ENCODE peak calls at places on chromosomes 6 and 20, in seven cellular contexts. H is NCI-H1694; Q is stimulated activated CD8-positive, alpha-beta memory T cell treated with anti-CD3 and anti-CD28 coated beads, Interleukin-7, amount 100 ng/mL, for 4 hours; Y is hippocampal formation; M is nucleus accumbens; V is SW 1271; R is HL-60. S is an unnamed sample.

GRCh38 chr20:5504061-5504739 is 187.4 kb upstream of the PROKR2 start:
- DNase-seq in Y (peak; percentile 49), H (no peak), M (peak; percentile 54), Q (no peak), R (no peak), V (no peak), S (no peak)

GRCh38 chr6:8023638-8024037 is 40.6 kb downstream of the BLOC1S5 start:
- DNase-seq in V (no peak), Y (no peak), R (no peak), H (no peak), Q (no peak), M (no peak), S (no peak)

GRCh38 chr20:57663681-57664451 is 43.6 kb upstream of the ZBP1 start:
- DNase-seq in Q (no peak), H (no peak), M (no peak), Y (no peak), R (no peak), V (no peak), S (no peak)

GRCh38 chr20:47127986-47128385 is 228.5 kb downstream of the ZMYND8 start:
- DNase-seq in M (no peak), R (no peak), H (no peak), V (no peak), Q (no peak), Y (no peak), S (no peak)

GRCh38 chr6:164928041-164928321 is 381.4 kb downstream of the C6orf118 start:
- DNase-seq in H (no peak), R (no peak), V (no peak), Q (no peak), Y (no peak), M (no peak), S (no peak)

GRCh38 chr6:40376113-40376650 is 211.0 kb downstream of the LRFN2 start:
- DNase-seq in V (no peak), H (no peak), Y (no peak), R (no peak), Q (no peak), M (no peak), S (no peak)

GRCh38 chr20:36154696-36155628 is at the start of gene EPB41L1:
- DNase-seq in R (no peak), V (no peak), M (no peak), Q (no peak), Y (peak; percentile 44), H (no peak), S (no peak)

GRCh38 chr20:63079971-63080370 is 73.2 kb upstream of the BHLHE23 start:
- DNase-seq in Y (no peak), Q (no peak), H (no peak), V (no peak), R (no peak), M (no peak), S (no peak)

GRCh38 chr6:169188051-169188863 is 65.4 kb downstream of the THBS2 start:
- DNase-seq in V (no peak), M (no peak), Y (no peak), H (no peak), Q (no peak), R (no peak), S (no peak)

GRCh38 chr6:26129656-26130055 is 42.4 kb downstream of the HFE start:
- DNase-seq in Y (no peak), Q (no peak), R (no peak), M (no peak), V (no peak), H (no peak), S (no peak)

GRCh38 chr20:57262244-57263126 is 4.0 kb downstream of the BMP7 start:
- DNase-seq in V (no peak), Q (no peak), Y (no peak), H (no peak), R (no peak), M (no peak), S (no peak)

GRCh38 chr20:18011951-18012645 is 43.3 kb downstream of the MGME1 start:
- DNase-seq in Q (no peak), M (no peak), R (no peak), H (no peak), Y (no peak), V (no peak), S (no peak)

GRCh38 chr6:157557541-157557940 is 176.6 kb downstream of the ZDHHC14 start:
- DNase-seq in H (no peak), Y (no peak), V (no peak), R (no peak), Q (no peak), M (no peak), S (no peak)

GRCh38 chr6:83270971-83271714 is 78.0 kb downstream of the RWDD2A start:
- DNase-seq in V (peak; percentile 15), Y (no peak), M (no peak), H (no peak), R (no peak), Q (no peak), S (no peak)

GRCh38 chr6:136016228-136017225 is 165.0 kb downstream of the PDE7B start:
- DNase-seq in Y (no peak), M (no peak), Q (no peak), V (no peak), R (no peak), H (no peak), S (no peak)

GRCh38 chr20:3788685-3789155 is 2.2 kb upstream of the CENPB start:
- DNase-seq in V (peak; percentile 43), R (no peak), M (no peak), Y (no peak), Q (no peak), H (no peak), S (no peak)

GRCh38 chr6:3013486-3013885 is 13.8 kb downstream of the NQO2 start:
- DNase-seq in R (peak; percentile 93), V (peak; percentile 73), Q (no peak), H (no peak), M (no peak), Y (no peak), S (no peak)

GRCh38 chr6:133549252-133549925 is 308.2 kb downstream of the EYA4 start:
- DNase-seq in Q (no peak), R (no peak), H (no peak), Y (no peak), V (no peak), M (no peak), S (no peak)

GRCh38 chr6:16082367-16082766 is 46.5 kb upstream of the MYLIP start:
- DNase-seq in Y (no peak), H (no peak), M (no peak), V (no peak), Q (no peak), R (no peak), S (no peak)

GRCh38 chr6:41638801-41639555 is 710 bp downstream of the MDFI start:
- DNase-seq in V (no peak), R (no peak), H (no peak), Q (no peak), Y (no peak), M (no peak), S (no peak)

GRCh38 chr6:25354078-25354940 is 75.1 kb downstream of the CARMIL1 start:
- DNase-seq in Y (no peak), Q (no peak), R (no peak), V (no peak), H (no peak), M (no peak), S (no peak)

GRCh38 chr6:17202526-17202925 is 78.6 kb upstream of the RBM24 start:
- DNase-seq in M (no peak), Q (no peak), Y (no peak), V (no peak), R (no peak), H (no peak), S (no peak)

GRCh38 chr6:104614394-104614793 is 245.3 kb downstream of the HACE1 start:
- DNase-seq in M (no peak), V (no peak), H (no peak), Y (no peak), Q (no peak), R (no peak), S (no peak)

GRCh38 chr6:158752613-158753012 is 66.6 kb downstream of the EZR start:
- DNase-seq in Q (no peak), M (peak; percentile 75), V (no peak), H (peak; percentile 77), R (no peak), Y (peak; percentile 91), S (no peak)

GRCh38 chr20:37911838-37912273 is 8.9 kb downstream of the VSTM2L start:
- DNase-seq in Q (no peak), M (no peak), Y (no peak), R (no peak), H (peak; percentile 87), V (no peak), S (no peak)